ENCODE peak calls at places on chromosomes 13 and 19, in five cellular contexts. H is stimulated activated CD4-positive, alpha-beta T cell treated with anti-CD3 and anti-CD28 coated beads, Interleukin-1b, Interleukin-23, amount 100 ng/mL, for 24 hours; Z is aorta; L is left lobe of liver; M is ecto neural progenitor cell. N is an unnamed sample.

GRCh38 chr19:1433119-1434039 is 4.8 kb upstream of the RPS15 start:
- DNase-seq in L (no peak), H (no peak), Z (no peak), M (no peak), N (no peak)

GRCh38 chr19:55152017-55152416 is 3.0 kb upstream of the TNNT1 start:
- DNase-seq in L (no peak), Z (no peak), H (no peak), M (no peak), N (no peak)

GRCh38 chr13:20178156-20178555 is 14.6 kb downstream of the GJB2 start:
- DNase-seq in H (no peak), M (no peak), Z (no peak), L (no peak), N (no peak)

GRCh38 chr13:29196409-29197074 is 376.4 kb downstream of the MTUS2 start:
- DNase-seq in M (no peak), Z (no peak), H (no peak), L (no peak), N (no peak)

GRCh38 chr19:49473868-49474544 is at the start of gene FLT3LG:
- DNase-seq in H (peak), L (peak), Z (peak), M (peak), N (peak)

GRCh38 chr19:58022283-58022660 is 11.6 kb upstream of the ZSCAN1 start:
- DNase-seq in M (no peak), Z (no peak), L (no peak), H (no peak), N (no peak)

GRCh38 chr13:32267836-32268439 is 47.2 kb downstream of the ZAR1L start:
- DNase-seq in M (no peak), L (peak), H (peak), Z (no peak), N (no peak)

GRCh38 chr19:43704002-43704705 is 11.7 kb upstream of the IRGC start:
- DNase-seq in Z (no peak), L (no peak), H (no peak), M (no peak), N (no peak)

GRCh38 chr13:87622921-87623320 is 48.2 kb upstream of the SLITRK5 start:
- DNase-seq in M (no peak), L (no peak), Z (no peak), H (no peak), N (no peak)

GRCh38 chr13:31012285-31013024 is 80.0 kb downstream of the TEX26 start:
- DNase-seq in Z (no peak), L (no peak), M (no peak), H (no peak), N (no peak)

GRCh38 chr19:15330801-15331418 is 1.4 kb downstream of the BRD4 start:
- DNase-seq in H (no peak), L (no peak), Z (no peak), M (no peak), N (no peak)

GRCh38 chr19:15091918-15092753 is 10.1 kb downstream of the OR1I1 start:
- DNase-seq in L (no peak), H (no peak), Z (no peak), M (no peak), N (peak)

GRCh38 chr19:5547881-5548280 is 19.9 kb downstream of the TINCR start:
- DNase-seq in L (no peak), H (no peak), Z (no peak), M (no peak), N (no peak)

GRCh38 chr13:50352720-50353491 is 337.7 kb downstream of the KCNRG start:
- DNase-seq in H (no peak), Z (no peak), M (no peak), L (no peak), N (no peak)

GRCh38 chr13:26614721-26615120 is 57.2 kb downstream of the WASF3 start:
- DNase-seq in H (no peak), L (no peak), Z (no peak), M (no peak), N (no peak)

GRCh38 chr13:98436379-98436909 is 140.5 kb downstream of the STK24 start:
- DNase-seq in L (no peak), Z (no peak), M (no peak), H (no peak), N (peak)

GRCh38 chr19:11373166-11373884 is 1.1 kb upstream of the SWSAP1 start:
- DNase-seq in H (no peak), Z (no peak), L (no peak), M (peak), N (peak)

GRCh38 chr19:19224852-19225494 is 13.2 kb downstream of the NCAN start:
- DNase-seq in H (peak), M (peak), L (peak), Z (peak), N (peak)

GRCh38 chr19:15170345-15170744 is 30.4 kb downstream of the NOTCH3 start:
- DNase-seq in M (no peak), Z (no peak), L (no peak), H (no peak), N (no peak)

GRCh38 chr19:46491975-46492682 is 3.5 kb downstream of the PNMA8B start:
- DNase-seq in H (no peak), M (no peak), L (no peak), Z (no peak), N (peak)

GRCh38 chr13:77871596-77871995 is 47.0 kb downstream of the EDNRB start:
- DNase-seq in L (no peak), H (no peak), Z (no peak), M (no peak), N (no peak)

GRCh38 chr19:33245948-33246728 is 20.5 kb upstream of the SLC7A10 start:
- DNase-seq in H (no peak), Z (peak), M (no peak), L (peak), N (no peak)

GRCh38 chr19:4974855-4975469 is 6.0 kb downstream of the KDM4B start:
- DNase-seq in M (no peak), L (no peak), H (no peak), Z (no peak), N (no peak)

GRCh38 chr19:30596268-30596667 is 224.1 kb downstream of the ZNF536 start:
- DNase-seq in Z (no peak), L (no peak), H (no peak), M (no peak), N (no peak)

GRCh38 chr13:45879666-45880065 is 28.1 kb upstream of the SIAH3 start:
- DNase-seq in M (no peak), H (no peak), Z (no peak), L (peak), N (no peak)